ENCODE peak calls at places on chromosomes 3 and 15, in ten cellular contexts. One of them, this sample, is unnamed. For H3K9me3, the result is how much of the 10 kb centered on the place peaks cover.

GRCh38 chr15:65177901-65178300 is 7.2 kb downstream of the CLPX start:
- DNase-seq in H1: no peak
- DNase-seq in spleen: no peak
- DNase-seq in transverse colon: no peak
- DNase-seq in stomach: no peak
- DNase-seq in sigmoid colon: no peak
- DNase-seq in K562: no peak
- DNase-seq in breast epithelium: no peak
- DNase-seq in suprapubic skin: no peak
- DNase-seq in HepG2: no peak
- DNase-seq in this sample: no peak

GRCh38 chr3:129304141-129304540 is 25.5 kb downstream of the HMCES start:
- DNase-seq in K562: no peak
- DNase-seq in stomach: no peak
- DNase-seq in sigmoid colon: no peak
- DNase-seq in spleen: no peak
- DNase-seq in suprapubic skin: peak
- DNase-seq in transverse colon: no peak
- DNase-seq in H1: no peak
- DNase-seq in HepG2: no peak
- DNase-seq in breast epithelium: no peak
- DNase-seq in this sample: no peak

GRCh38 chr15:70501849-70502248 is 261.5 kb downstream of the UACA start:
- DNase-seq in HepG2: no peak
- DNase-seq in H1: no peak
- DNase-seq in K562: no peak
- DNase-seq in suprapubic skin: no peak
- DNase-seq in transverse colon: no peak
- DNase-seq in stomach: no peak
- DNase-seq in breast epithelium: no peak
- DNase-seq in sigmoid colon: no peak
- DNase-seq in spleen: peak
- DNase-seq in this sample: no peak

GRCh38 chr15:50753463-50753862 is 12.0 kb downstream of the SPPL2A start:
- DNase-seq in stomach: no peak
- DNase-seq in K562: peak
- DNase-seq in H1: no peak
- DNase-seq in suprapubic skin: no peak
- DNase-seq in breast epithelium: no peak
- DNase-seq in transverse colon: no peak
- DNase-seq in HepG2: no peak
- DNase-seq in spleen: no peak
- DNase-seq in sigmoid colon: no peak
- DNase-seq in this sample: no peak

GRCh38 chr15:28002867-28003266 is 96.2 kb downstream of the OCA2 start:
- DNase-seq in K562: no peak
- DNase-seq in stomach: no peak
- DNase-seq in breast epithelium: no peak
- DNase-seq in spleen: no peak
- DNase-seq in sigmoid colon: no peak
- DNase-seq in H1: no peak
- DNase-seq in HepG2: no peak
- DNase-seq in suprapubic skin: no peak
- DNase-seq in transverse colon: no peak
- DNase-seq in this sample: no peak

GRCh38 chr15:27747997-27748396 is 351.1 kb downstream of the OCA2 start:
- DNase-seq in stomach: no peak
- DNase-seq in K562: no peak
- DNase-seq in transverse colon: no peak
- DNase-seq in H1: no peak
- DNase-seq in breast epithelium: no peak
- DNase-seq in suprapubic skin: no peak
- DNase-seq in spleen: no peak
- DNase-seq in sigmoid colon: peak
- DNase-seq in HepG2: no peak
- DNase-seq in this sample: no peak

GRCh38 chr3:132396255-132396654 is 21.0 kb upstream of the DNAJC13 start:
- DNase-seq in HepG2: no peak
- DNase-seq in breast epithelium: no peak
- DNase-seq in H1: no peak
- DNase-seq in K562: no peak
- DNase-seq in suprapubic skin: no peak
- DNase-seq in transverse colon: no peak
- DNase-seq in spleen: no peak
- DNase-seq in stomach: no peak
- DNase-seq in sigmoid colon: no peak
- DNase-seq in this sample: no peak

GRCh38 chr15:31752363-31752762 is 278.0 kb upstream of the CHRNA7 start:
- DNase-seq in K562: no peak
- DNase-seq in spleen: no peak
- DNase-seq in HepG2: no peak
- DNase-seq in breast epithelium: no peak
- DNase-seq in sigmoid colon: no peak
- DNase-seq in suprapubic skin: no peak
- DNase-seq in H1: no peak
- DNase-seq in stomach: no peak
- DNase-seq in transverse colon: no peak
- DNase-seq in this sample: no peak

GRCh38 chr3:162338514-162338913 is 841.9 kb downstream of the OTOL1 start:
- DNase-seq in transverse colon: no peak
- DNase-seq in HepG2: no peak
- DNase-seq in suprapubic skin: no peak
- DNase-seq in breast epithelium: no peak
- DNase-seq in stomach: no peak
- DNase-seq in sigmoid colon: no peak
- DNase-seq in spleen: no peak
- DNase-seq in K562: no peak
- DNase-seq in H1: no peak
- DNase-seq in this sample: no peak

GRCh38 chr15:82530606-82531379 is 9.5 kb downstream of the RPS17 start:
- DNase-seq in HepG2: peak
- DNase-seq in breast epithelium: peak
- DNase-seq in transverse colon: peak
- DNase-seq in K562: peak
- DNase-seq in H1: no peak
- DNase-seq in sigmoid colon: peak
- DNase-seq in stomach: peak
- DNase-seq in spleen: peak
- DNase-seq in suprapubic skin: no peak
- DNase-seq in this sample: peak

GRCh38 chr15:63560741-63561448 is 36.3 kb upstream of the FBXL22 start:
- DNase-seq in sigmoid colon: no peak
- DNase-seq in spleen: no peak
- DNase-seq in HepG2: no peak
- DNase-seq in suprapubic skin: no peak
- DNase-seq in transverse colon: no peak
- DNase-seq in stomach: no peak
- DNase-seq in K562: no peak
- DNase-seq in breast epithelium: no peak
- DNase-seq in H1: no peak
- DNase-seq in this sample: no peak

GRCh38 chr3:24507776-24508422 is 13.2 kb upstream of the THRB start:
- DNase-seq in spleen: no peak
- DNase-seq in suprapubic skin: no peak
- DNase-seq in K562: no peak
- DNase-seq in H1: no peak
- DNase-seq in sigmoid colon: no peak
- DNase-seq in breast epithelium: no peak
- DNase-seq in HepG2: no peak
- DNase-seq in transverse colon: no peak
- DNase-seq in stomach: no peak
- DNase-seq in this sample: no peak

GRCh38 chr3:117526485-117527079 is 817.0 kb downstream of the TUSC7 start:
- DNase-seq in sigmoid colon: no peak
- DNase-seq in breast epithelium: no peak
- DNase-seq in stomach: peak
- DNase-seq in suprapubic skin: no peak
- DNase-seq in K562: peak
- DNase-seq in spleen: no peak
- DNase-seq in transverse colon: peak
- DNase-seq in H1: no peak
- DNase-seq in HepG2: peak
- DNase-seq in this sample: peak

GRCh38 chr3:8239718-8240698 is 261.6 kb upstream of the LMCD1 start:
- DNase-seq in K562: peak
- DNase-seq in HepG2: peak
- DNase-seq in suprapubic skin: no peak
- DNase-seq in breast epithelium: no peak
- DNase-seq in transverse colon: peak
- DNase-seq in H1: no peak
- DNase-seq in sigmoid colon: no peak
- DNase-seq in spleen: no peak
- DNase-seq in stomach: no peak
- DNase-seq in this sample: peak

GRCh38 chr15:39211108-39211979 is 369.5 kb upstream of the THBS1 start:
- DNase-seq in spleen: no peak
- DNase-seq in suprapubic skin: no peak
- DNase-seq in H1: no peak
- DNase-seq in sigmoid colon: no peak
- DNase-seq in stomach: no peak
- DNase-seq in transverse colon: no peak
- DNase-seq in K562: no peak
- DNase-seq in HepG2: peak
- DNase-seq in breast epithelium: no peak
- DNase-seq in this sample: no peak

GRCh38 chr3:58562498-58562897 is 14.7 kb downstream of the FAM107A start:
- DNase-seq in HepG2: no peak
- DNase-seq in stomach: no peak
- DNase-seq in H1: no peak
- DNase-seq in suprapubic skin: no peak
- DNase-seq in spleen: no peak
- DNase-seq in transverse colon: no peak
- DNase-seq in breast epithelium: no peak
- DNase-seq in K562: no peak
- DNase-seq in sigmoid colon: no peak
- DNase-seq in this sample: no peak

GRCh38 chr3:58564054-58564453 is 13.1 kb downstream of the FAM107A start:
- DNase-seq in HepG2: no peak
- DNase-seq in stomach: no peak
- DNase-seq in suprapubic skin: no peak
- DNase-seq in K562: no peak
- DNase-seq in sigmoid colon: no peak
- DNase-seq in H1: no peak
- DNase-seq in transverse colon: no peak
- DNase-seq in breast epithelium: no peak
- DNase-seq in spleen: no peak
- DNase-seq in this sample: no peak

GRCh38 chr3:58559586-58559985 is 17.6 kb downstream of the FAM107A start:
- DNase-seq in spleen: no peak
- DNase-seq in suprapubic skin: no peak
- DNase-seq in sigmoid colon: no peak
- DNase-seq in H1: no peak
- DNase-seq in breast epithelium: no peak
- DNase-seq in transverse colon: no peak
- DNase-seq in stomach: no peak
- DNase-seq in K562: no peak
- DNase-seq in HepG2: no peak
- DNase-seq in this sample: no peak

GRCh38 chr3:58563386-58564035 is 13.7 kb downstream of the FAM107A start:
- DNase-seq in H1: no peak
- DNase-seq in transverse colon: no peak
- DNase-seq in stomach: no peak
- DNase-seq in spleen: no peak
- DNase-seq in suprapubic skin: no peak
- DNase-seq in sigmoid colon: no peak
- DNase-seq in K562: no peak
- DNase-seq in breast epithelium: no peak
- DNase-seq in HepG2: peak
- DNase-seq in this sample: no peak

DNA sequence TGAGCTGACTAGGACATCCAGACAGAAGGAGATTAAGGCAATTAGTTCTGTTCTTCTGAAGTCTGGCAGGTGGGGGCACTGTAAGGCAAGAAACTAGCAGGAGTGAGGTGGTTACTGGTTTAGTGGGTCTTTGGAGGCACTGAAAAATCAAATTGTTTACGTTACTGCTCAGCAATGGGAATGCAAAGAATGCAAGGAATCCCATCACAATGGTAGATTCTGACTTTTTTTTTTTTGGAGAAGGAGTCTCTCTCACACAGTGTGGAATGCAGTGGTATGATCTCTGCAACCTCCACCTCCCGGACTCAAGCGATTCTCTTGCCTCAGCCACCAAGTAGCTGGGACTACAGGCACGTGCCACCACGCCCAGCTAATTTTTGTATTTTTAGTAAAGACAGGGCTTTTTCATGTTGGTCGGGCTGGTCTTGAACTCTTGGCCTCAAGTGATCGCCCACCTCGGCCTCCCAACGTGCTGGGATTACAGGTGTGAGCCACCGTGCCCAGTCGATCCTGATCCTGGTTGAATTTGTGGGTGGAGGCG is 16.4 kb downstream of the FAM107A start:
- DNase-seq in transverse colon: no peak
- DNase-seq in K562: no peak
- DNase-seq in HepG2: peak
- DNase-seq in suprapubic skin: no peak
- DNase-seq in stomach: no peak
- DNase-seq in breast epithelium: no peak
- DNase-seq in H1: no peak
- DNase-seq in sigmoid colon: no peak
- DNase-seq in spleen: no peak
- DNase-seq in this sample: no peak
- H3K27ac ChIP-seq in transverse colon: no peak
- H3K27ac ChIP-seq in K562: no peak
- H3K27ac ChIP-seq in HepG2: no peak
- H3K27ac ChIP-seq in suprapubic skin: no peak
- H3K27ac ChIP-seq in stomach: no peak
- H3K27ac ChIP-seq in breast epithelium: no peak
- H3K27ac ChIP-seq in H1: peak
- H3K27ac ChIP-seq in sigmoid colon: no peak
- H3K27ac ChIP-seq in spleen: no peak
- H3K27ac ChIP-seq in this sample: no peak

GRCh38 chr3:52237659-52238172 is 1.2 kb downstream of the TWF2 start:
- DNase-seq in sigmoid colon: peak
- DNase-seq in spleen: peak
- DNase-seq in suprapubic skin: peak
- DNase-seq in K562: peak
- DNase-seq in HepG2: no peak
- DNase-seq in H1: no peak
- DNase-seq in breast epithelium: peak
- DNase-seq in transverse colon: peak
- DNase-seq in stomach: peak
- DNase-seq in this sample: peak
- TF ChIP-seq POLR2AphosphoS5 in sigmoid colon: peak
- TF ChIP-seq POLR2AphosphoS5 in spleen: peak
- TF ChIP-seq POLR2AphosphoS5 in suprapubic skin: no peak
- TF ChIP-seq POLR2AphosphoS5 in K562: no peak
- TF ChIP-seq POLR2AphosphoS5 in HepG2: no peak
- TF ChIP-seq POLR2AphosphoS5 in H1: no peak
- TF ChIP-seq POLR2AphosphoS5 in breast epithelium: peak
- TF ChIP-seq POLR2AphosphoS5 in transverse colon: no peak
- TF ChIP-seq POLR2AphosphoS5 in stomach: no peak
- TF ChIP-seq POLR2AphosphoS5 in this sample: peak

GRCh38 chr15:99671926-99672701 is 61.1 kb downstream of the LYSMD4 start:
- DNase-seq in transverse colon: no peak
- DNase-seq in HepG2: no peak
- DNase-seq in H1: no peak
- DNase-seq in stomach: no peak
- DNase-seq in spleen: no peak
- DNase-seq in sigmoid colon: no peak
- DNase-seq in suprapubic skin: no peak
- DNase-seq in breast epithelium: no peak
- DNase-seq in K562: no peak
- DNase-seq in this sample: no peak
- H3K9me3 ChIP-seq in transverse colon: under half
- H3K9me3 ChIP-seq in HepG2: under half
- H3K9me3 ChIP-seq in H1: under half
- H3K9me3 ChIP-seq in stomach: under half
- H3K9me3 ChIP-seq in spleen: under half
- H3K9me3 ChIP-seq in sigmoid colon: under half
- H3K9me3 ChIP-seq in suprapubic skin: under half
- H3K9me3 ChIP-seq in breast epithelium: under half
- H3K9me3 ChIP-seq in K562: under half
- H3K9me3 ChIP-seq in this sample: under half

GRCh38 chr15:77564933-77565332 is 67.8 kb downstream of the LINGO1 start:
- DNase-seq in HepG2: no peak
- DNase-seq in K562: no peak
- DNase-seq in breast epithelium: no peak
- DNase-seq in transverse colon: no peak
- DNase-seq in H1: no peak
- DNase-seq in suprapubic skin: no peak
- DNase-seq in sigmoid colon: no peak
- DNase-seq in spleen: no peak
- DNase-seq in stomach: no peak
- DNase-seq in this sample: no peak
- H3K27ac ChIP-seq in HepG2: no peak
- H3K27ac ChIP-seq in K562: no peak
- H3K27ac ChIP-seq in breast epithelium: no peak
- H3K27ac ChIP-seq in transverse colon: no peak
- H3K27ac ChIP-seq in H1: no peak
- H3K27ac ChIP-seq in suprapubic skin: no peak
- H3K27ac ChIP-seq in sigmoid colon: no peak
- H3K27ac ChIP-seq in spleen: no peak
- H3K27ac ChIP-seq in stomach: no peak
- H3K27ac ChIP-seq in this sample: no peak

This sample was measured in prostate gland.